ENCODE peak calls at places on chromosome X, in nine cellular contexts. Z is stomach, X is bronchial epithelial cell, N is cardiac muscle cell, O is prostate gland, Y is OCI-LY7, A is tibial nerve, D is HCT116, C is right lobe of liver. K is an unnamed sample.
A peak's percentile ranks its signal among the peaks of the same experiment; 100 is the strongest.

GRCh38 chrX:10235851-10236250 is 79.1 kb downstream of the CLCN4 start:
- DNase-seq in Z (no peak), X (no peak), N (peak; percentile 74), O (no peak), Y (no peak), A (peak; percentile 20), D (no peak), C (no peak), K (no peak)

GRCh38 chrX:47080215-47080914 is 2.1 kb downstream of the RGN start:
- DNase-seq in Z (no peak), X (no peak), N (no peak), O (no peak), Y (no peak), A (no peak), D (no peak), C (peak; percentile 81), K (no peak)

GRCh38 chrX:153689654-153690465 is 2.1 kb downstream of the SLC6A8 start:
- DNase-seq in Z (no peak), X (peak; percentile 46), N (no peak), O (no peak), Y (no peak), A (no peak), D (no peak), C (peak; percentile 48), K (no peak)

GRCh38 chrX:77731821-77732419 is 54.1 kb downstream of the ATRX start:
- DNase-seq in Z (no peak), X (no peak), N (no peak), O (no peak), Y (no peak), A (no peak), D (no peak), C (no peak), K (no peak)

GRCh38 chrX:78658851-78659744 is at the start of gene RTL3:
- DNase-seq in Z (no peak), X (peak; percentile 12), N (peak; percentile 82), O (no peak), Y (no peak), A (no peak), D (no peak), C (no peak), K (no peak)

GRCh38 chrX:108224727-108225455 is 133.3 kb downstream of the ATG4A start:
- DNase-seq in Z (no peak), X (peak; percentile 30), N (peak; percentile 52), O (peak; percentile 22), Y (peak; percentile 12), A (no peak), D (peak; percentile 10), C (no peak), K (peak; percentile 59)

GRCh38 chrX:70525733-70526132 is 81.1 kb downstream of the DLG3 start:
- DNase-seq in Z (peak; percentile 90), X (peak; percentile 49), N (no peak), O (peak; percentile 3), Y (no peak), A (no peak), D (no peak), C (no peak), K (peak; percentile 46)

GRCh38 chrX:129667412-129667811 is 12.7 kb upstream of the APLN start:
- DNase-seq in Z (no peak), X (no peak), N (no peak), O (no peak), Y (no peak), A (no peak), D (no peak), C (no peak), K (no peak)

GRCh38 chrX:14359727-14360126 is 169.6 kb upstream of the GLRA2 start:
- DNase-seq in Z (no peak), X (no peak), N (no peak), O (no peak), Y (no peak), A (no peak), D (no peak), C (no peak), K (no peak)

DNA sequence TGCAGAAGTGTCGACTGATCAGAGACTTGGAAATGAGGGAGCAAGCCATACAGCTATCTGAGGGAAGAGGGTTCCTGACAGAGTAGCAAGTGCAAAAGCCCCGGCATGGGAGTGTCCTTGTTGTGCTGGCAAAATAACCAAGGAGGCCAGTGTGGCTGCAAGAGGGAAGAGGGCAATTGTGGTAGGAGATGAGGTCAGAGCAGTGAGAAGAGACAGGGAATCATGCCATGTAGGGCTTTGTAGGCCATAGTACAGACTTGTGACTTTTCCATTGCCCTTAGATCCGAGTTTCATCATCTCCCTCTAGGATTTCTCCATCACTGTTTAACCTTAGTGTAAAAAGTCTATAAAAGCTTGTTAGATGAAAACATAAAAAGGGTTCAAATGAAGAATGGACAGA is 76.2 kb downstream of the DOCK11 start:
- DNase-seq in Z (no peak), X (no peak), N (peak; percentile 69), O (no peak), Y (no peak), A (no peak), D (no peak), C (peak; percentile 58), K (peak; percentile 26)
- H3K36me3 ChIP-seq in Z (peaks cover 20% of the 10 kb centered on the region), X (no peaks in the 10 kb centered on the region), N (no peaks in the 10 kb centered on the region), O (no peaks in the 10 kb centered on the region), Y (peaks cover 21% of the 10 kb centered on the region), A (peaks cover 13% of the 10 kb centered on the region), D (no peaks in the 10 kb centered on the region), C (no peaks in the 10 kb centered on the region), K (no peaks in the 10 kb centered on the region)

DNA sequence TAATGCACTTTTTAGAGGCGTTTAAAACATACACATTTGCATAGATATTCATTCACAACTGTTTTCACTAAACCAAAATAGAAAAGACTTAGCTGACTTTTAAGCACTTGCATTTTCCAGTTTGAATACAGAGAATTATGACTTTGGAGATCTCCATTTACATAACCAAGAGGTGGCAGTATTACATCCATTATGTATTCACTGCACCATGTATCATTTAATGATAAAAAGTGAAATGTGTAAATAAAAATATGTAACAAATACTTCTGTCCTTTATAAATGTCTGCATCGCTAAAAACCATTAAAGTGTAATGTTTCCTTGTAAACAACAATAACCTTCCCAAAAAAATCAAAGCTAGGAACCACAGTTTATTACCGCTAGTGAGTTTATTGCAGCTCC is 413.2 kb downstream of the FGF13 start:
- DNase-seq in Z (no peak), X (peak; percentile 0), N (no peak), O (no peak), Y (no peak), A (no peak), D (no peak), C (no peak), K (no peak)
- TF ChIP-seq CTCF in Z (no peak), X (no peak), N (no peak), O (no peak), Y (no peak), A (no peak), D (no peak), C (peak; percentile 4), K (peak; percentile 35)

GRCh38 chrX:1433646-1434357 is 18.9 kb downstream of the ASMTL start:
- DNase-seq in Z (no peak), X (no peak), N (no peak), O (no peak), Y (no peak), A (no peak), D (no peak), C (peak; percentile 40), K (no peak)
- H3K36me3 ChIP-seq in Z (peaks cover 70% of the 10 kb centered on the region), X (peaks cover 5% of the 10 kb centered on the region), N (peaks cover 6% of the 10 kb centered on the region), O (no peaks in the 10 kb centered on the region), Y (peaks cover 55% of the 10 kb centered on the region), A (peaks cover 89% of the 10 kb centered on the region), D (peaks cover 4% of the 10 kb centered on the region), C (peaks cover 2% of the 10 kb centered on the region), K (no peaks in the 10 kb centered on the region)

GRCh38 chrX:42515939-42516338 is 262.0 kb downstream of the PPP1R2C start:
- DNase-seq in Z (no peak), X (peak; percentile 59), N (no peak), O (no peak), Y (no peak), A (no peak), D (no peak), C (no peak), K (no peak)

GRCh38 chrX:42524374-42524773 is 253.6 kb downstream of the PPP1R2C start:
- DNase-seq in Z (no peak), X (peak; percentile 41), N (peak; percentile 3), O (no peak), Y (no peak), A (no peak), D (peak; percentile 3), C (no peak), K (no peak)

DNA sequence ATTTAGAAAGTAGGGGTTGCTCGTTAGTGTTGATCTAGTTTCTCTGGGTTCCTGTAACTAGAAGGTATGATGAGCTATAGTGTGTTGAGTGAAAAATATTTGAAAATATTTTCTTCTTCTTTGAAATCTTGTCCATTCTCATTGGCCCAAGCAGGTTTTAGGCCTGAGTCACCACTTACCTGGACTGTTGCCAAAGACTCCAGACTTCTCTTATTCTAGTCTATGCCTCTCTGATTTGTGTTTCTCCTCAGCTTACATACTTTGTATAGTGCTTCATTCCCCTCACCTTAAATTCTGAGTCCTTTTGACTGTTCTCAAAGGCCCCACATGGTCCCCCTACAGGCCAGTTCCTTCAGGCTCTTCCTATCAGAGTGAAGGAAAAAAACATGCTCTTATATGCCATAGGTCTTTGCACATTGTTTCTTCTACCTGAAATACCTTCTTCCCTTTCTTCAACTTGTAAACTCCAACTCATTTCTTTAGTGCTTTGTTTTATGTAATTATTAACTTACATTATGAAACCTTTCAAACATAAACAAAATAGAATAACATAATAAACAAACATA is 258.2 kb downstream of the PPP1R2C start:
- DNase-seq in Z (no peak), X (peak; percentile 45), N (peak; percentile 60), O (no peak), Y (no peak), A (no peak), D (no peak), C (no peak), K (peak; percentile 43)
- TF ChIP-seq CTCF in Z (no peak), X (no peak), N (peak; percentile 11), O (no peak), Y (peak; percentile 49), A (no peak), D (peak; percentile 29), C (no peak), K (no peak)